ENCODE peak calls at places on chromosome 22, in five cellular contexts. One of them, this sample, is unnamed.

GRCh38 chr22:39242809-39243442 is 1.9 kb downstream of the PDGFB start:
- DNase-seq in cardiac muscle cell: no peak
- DNase-seq in EH: no peak
- DNase-seq in stimulated activated CD4-positive, alpha-beta T cell treated with anti-CD3 and anti-CD28 coated beads, Interleukin-4, amount 100 ng/mL, for 48 hours: no peak
- DNase-seq in activated CD4-positive, alpha-beta T cell treated with anti-CD3 and anti-CD28 coated beads, Interleukin-2, amount 10 ng/mL, durations not matched to agents 7 days and 5 days: no peak
- DNase-seq in this sample: no peak

GRCh38 chr22:18012528-18012927 is 11.8 kb downstream of the MICAL3 start:
- DNase-seq in cardiac muscle cell: no peak
- DNase-seq in EH: peak
- DNase-seq in stimulated activated CD4-positive, alpha-beta T cell treated with anti-CD3 and anti-CD28 coated beads, Interleukin-4, amount 100 ng/mL, for 48 hours: no peak
- DNase-seq in activated CD4-positive, alpha-beta T cell treated with anti-CD3 and anti-CD28 coated beads, Interleukin-2, amount 10 ng/mL, durations not matched to agents 7 days and 5 days: no peak
- DNase-seq in this sample: no peak

GRCh38 chr22:38656256-38657148 is at the start of the genes CBY1 and FAM227A:
- DNase-seq in cardiac muscle cell: peak
- DNase-seq in EH: peak
- DNase-seq in stimulated activated CD4-positive, alpha-beta T cell treated with anti-CD3 and anti-CD28 coated beads, Interleukin-4, amount 100 ng/mL, for 48 hours: peak
- DNase-seq in activated CD4-positive, alpha-beta T cell treated with anti-CD3 and anti-CD28 coated beads, Interleukin-2, amount 10 ng/mL, durations not matched to agents 7 days and 5 days: peak
- DNase-seq in this sample: peak

GRCh38 chr22:35913925-35914324 is 114.7 kb downstream of the RBFOX2 start:
- DNase-seq in cardiac muscle cell: no peak
- DNase-seq in EH: no peak
- DNase-seq in stimulated activated CD4-positive, alpha-beta T cell treated with anti-CD3 and anti-CD28 coated beads, Interleukin-4, amount 100 ng/mL, for 48 hours: no peak
- DNase-seq in activated CD4-positive, alpha-beta T cell treated with anti-CD3 and anti-CD28 coated beads, Interleukin-2, amount 10 ng/mL, durations not matched to agents 7 days and 5 days: no peak
- DNase-seq in this sample: no peak

GRCh38 chr22:44823396-44823795 is 71.0 kb downstream of the ARHGAP8 start:
- DNase-seq in cardiac muscle cell: no peak
- DNase-seq in EH: no peak
- DNase-seq in stimulated activated CD4-positive, alpha-beta T cell treated with anti-CD3 and anti-CD28 coated beads, Interleukin-4, amount 100 ng/mL, for 48 hours: no peak
- DNase-seq in activated CD4-positive, alpha-beta T cell treated with anti-CD3 and anti-CD28 coated beads, Interleukin-2, amount 10 ng/mL, durations not matched to agents 7 days and 5 days: no peak
- DNase-seq in this sample: peak

GRCh38 chr22:23682827-23683355 is 7.9 kb upstream of the RGL4 start:
- DNase-seq in cardiac muscle cell: no peak
- DNase-seq in EH: no peak
- DNase-seq in stimulated activated CD4-positive, alpha-beta T cell treated with anti-CD3 and anti-CD28 coated beads, Interleukin-4, amount 100 ng/mL, for 48 hours: no peak
- DNase-seq in activated CD4-positive, alpha-beta T cell treated with anti-CD3 and anti-CD28 coated beads, Interleukin-2, amount 10 ng/mL, durations not matched to agents 7 days and 5 days: no peak
- DNase-seq in this sample: no peak

GRCh38 chr22:27881404-27881803 is 37.7 kb downstream of the PITPNB start:
- DNase-seq in cardiac muscle cell: no peak
- DNase-seq in EH: no peak
- DNase-seq in stimulated activated CD4-positive, alpha-beta T cell treated with anti-CD3 and anti-CD28 coated beads, Interleukin-4, amount 100 ng/mL, for 48 hours: no peak
- DNase-seq in activated CD4-positive, alpha-beta T cell treated with anti-CD3 and anti-CD28 coated beads, Interleukin-2, amount 10 ng/mL, durations not matched to agents 7 days and 5 days: no peak
- DNase-seq in this sample: no peak

GRCh38 chr22:33853200-33854097 is 66.8 kb downstream of the LARGE1 start:
- DNase-seq in cardiac muscle cell: peak
- DNase-seq in EH: peak
- DNase-seq in stimulated activated CD4-positive, alpha-beta T cell treated with anti-CD3 and anti-CD28 coated beads, Interleukin-4, amount 100 ng/mL, for 48 hours: no peak
- DNase-seq in activated CD4-positive, alpha-beta T cell treated with anti-CD3 and anti-CD28 coated beads, Interleukin-2, amount 10 ng/mL, durations not matched to agents 7 days and 5 days: peak
- DNase-seq in this sample: no peak

GRCh38 chr22:33577862-33578411 is 342.3 kb downstream of the LARGE1 start:
- DNase-seq in cardiac muscle cell: peak
- DNase-seq in EH: no peak
- DNase-seq in stimulated activated CD4-positive, alpha-beta T cell treated with anti-CD3 and anti-CD28 coated beads, Interleukin-4, amount 100 ng/mL, for 48 hours: no peak
- DNase-seq in activated CD4-positive, alpha-beta T cell treated with anti-CD3 and anti-CD28 coated beads, Interleukin-2, amount 10 ng/mL, durations not matched to agents 7 days and 5 days: no peak
- DNase-seq in this sample: no peak

GRCh38 chr22:24830205-24830979 is 24.4 kb downstream of the SGSM1 start:
- DNase-seq in cardiac muscle cell: no peak
- DNase-seq in EH: no peak
- DNase-seq in stimulated activated CD4-positive, alpha-beta T cell treated with anti-CD3 and anti-CD28 coated beads, Interleukin-4, amount 100 ng/mL, for 48 hours: no peak
- DNase-seq in activated CD4-positive, alpha-beta T cell treated with anti-CD3 and anti-CD28 coated beads, Interleukin-2, amount 10 ng/mL, durations not matched to agents 7 days and 5 days: no peak
- DNase-seq in this sample: no peak